ENCODE peak calls at places on chromosomes 1 and 21, in eight cellular contexts. Y, D, X, J, V, L, K and H are unnamed samples.

GRCh38 chr1:24514946-24515345 is 12.3 kb downstream of the RCAN3 start:
- DNase-seq in D (no peak), L (no peak), J (no peak), X (no peak), Y (no peak), V (no peak), K (no peak), H (no peak)

GRCh38 chr1:39501666-39502065 is 10.2 kb downstream of the BMP8A start:
- DNase-seq in L (no peak), X (no peak), V (no peak), D (no peak), K (peak; percentile 68), J (no peak), Y (no peak), H (no peak)

GRCh38 chr1:31752952-31753351 is 11.2 kb downstream of the ADGRB2 start:
- DNase-seq in V (no peak), K (no peak), X (no peak), L (no peak), Y (no peak), D (no peak), J (no peak), H (no peak)

GRCh38 chr1:184854456-184855180 is 100.0 kb upstream of the EDEM3 start:
- DNase-seq in V (no peak), X (no peak), L (no peak), J (no peak), Y (no peak), D (no peak), K (peak; percentile 76), H (no peak)

GRCh38 chr1:162889989-162890388 is 29.0 kb upstream of the CCDC190 start:
- DNase-seq in Y (no peak), V (no peak), X (no peak), J (no peak), D (no peak), L (no peak), K (no peak), H (no peak)

GRCh38 chr1:30478288-30478687 is 245.1 kb downstream of the MATN1 start:
- DNase-seq in Y (no peak), K (no peak), D (no peak), V (peak; percentile 13), J (no peak), L (no peak), X (no peak), H (no peak)

GRCh38 chr21:45781741-45782140 is 138.2 kb downstream of the PCBP3 start:
- DNase-seq in J (no peak), L (no peak), Y (no peak), X (no peak), V (no peak), K (no peak), D (no peak), H (no peak)

GRCh38 chr1:207831517-207832327 is 79.2 kb downstream of the CD34 start:
- DNase-seq in D (no peak), J (no peak), V (no peak), X (no peak), L (no peak), Y (no peak), K (peak; percentile 75), H (no peak)

GRCh38 chr1:235056937-235057336 is 71.7 kb downstream of the TOMM20 start:
- DNase-seq in X (peak; percentile 57), Y (no peak), J (no peak), V (no peak), L (no peak), D (no peak), K (no peak), H (no peak)

GRCh38 chr1:63924600-63924999 is 150.8 kb downstream of the ROR1 start:
- DNase-seq in Y (no peak), X (no peak), L (no peak), D (no peak), J (no peak), K (no peak), V (no peak), H (no peak)

GRCh38 chr1:61746768-61747167 is 4.5 kb downstream of the PATJ start:
- DNase-seq in X (no peak), L (no peak), K (peak; percentile 35), J (no peak), D (no peak), V (no peak), Y (no peak), H (no peak)

GRCh38 chr1:184650177-184650866 is 104.3 kb downstream of the EDEM3 start:
- DNase-seq in D (no peak), K (no peak), L (no peak), X (no peak), Y (no peak), V (no peak), J (no peak), H (no peak)

GRCh38 chr1:9452516-9453158 is 86.6 kb upstream of the SLC25A33 start:
- DNase-seq in K (no peak), V (no peak), Y (no peak), X (no peak), D (no peak), J (peak; percentile 58), L (no peak), H (no peak)

GRCh38 chr1:109299087-109299983 is 7.5 kb downstream of the MYBPHL start:
- DNase-seq in K (peak; percentile 97), L (peak; percentile 79), J (no peak), D (no peak), V (no peak), X (no peak), Y (no peak), H (no peak)

GRCh38 chr1:39727932-39728317 is 10.8 kb upstream of the PPIE start:
- DNase-seq in L (no peak), D (no peak), J (no peak), X (no peak), Y (no peak), V (no peak), K (no peak), H (no peak)

GRCh38 chr1:24749886-24750285 is 4.6 kb downstream of the CLIC4 start:
- DNase-seq in J (no peak), K (no peak), V (no peak), Y (no peak), D (no peak), X (no peak), L (no peak), H (peak; percentile 45)

GRCh38 chr1:23283660-23284602 is 60.2 kb downstream of the HNRNPR start:
- DNase-seq in V (no peak), K (peak; percentile 67), J (no peak), Y (no peak), L (no peak), X (no peak), D (no peak), H (no peak)

GRCh38 chr1:21290546-21290944 is 282 bp upstream of the ECE1 start:
- DNase-seq in V (no peak), X (no peak), D (no peak), K (no peak), L (no peak), J (no peak), Y (no peak), H (no peak)

GRCh38 chr1:150429805-150430204 is 57.4 kb upstream of the TARS2 start:
- DNase-seq in J (no peak), K (peak; percentile 7), L (no peak), D (no peak), Y (no peak), X (peak; percentile 40), V (no peak), H (no peak)

GRCh38 chr1:212465311-212465710 is 32.6 kb downstream of the NENF start:
- DNase-seq in Y (no peak), D (no peak), K (no peak), V (no peak), X (no peak), L (no peak), J (no peak), H (no peak)

GRCh38 chr1:203511513-203511912 is 17.6 kb downstream of the OPTC start:
- DNase-seq in L (no peak), K (no peak), J (no peak), Y (no peak), D (no peak), V (no peak), X (no peak), H (no peak)

GRCh38 chr1:185016880-185017279 is 28.5 kb upstream of the RNF2 start:
- DNase-seq in V (no peak), K (peak; percentile 1), L (no peak), J (no peak), D (no peak), Y (no peak), X (no peak), H (no peak)

GRCh38 chr1:109783436-109783835 is 19.7 kb upstream of the EPS8L3 start:
- DNase-seq in D (no peak), X (no peak), K (peak; percentile 76), V (peak; percentile 67), Y (no peak), L (no peak), J (peak; percentile 10), H (peak; percentile 33)

GRCh38 chr1:231604276-231604621 is 22.3 kb upstream of the DISC1 start:
- DNase-seq in K (no peak), J (no peak), Y (no peak), X (no peak), L (no peak), D (no peak), V (no peak), H (no peak)
- TF ChIP-seq CTCF in K (no peak), J (no peak), Y (no peak), X (no peak), L (no peak), D (peak; percentile 13), V (no peak), H (no peak)

GRCh38 chr1:83118472-83118871 is 880.5 kb downstream of the TTLL7 start:
- DNase-seq in K (no peak), J (no peak), X (no peak), V (no peak), L (no peak), Y (no peak), D (no peak), H (no peak)
- H3K4me1 ChIP-seq in K (no peaks in the 10 kb centered on the region), J (no peaks in the 10 kb centered on the region), X (no peaks in the 10 kb centered on the region), V (no peaks in the 10 kb centered on the region), L (no peaks in the 10 kb centered on the region), Y (no peaks in the 10 kb centered on the region), D (no peaks in the 10 kb centered on the region), H (no peaks in the 10 kb centered on the region)

GRCh38 chr1:15937706-15938168 is 38.2 kb downstream of the ZBTB17 start:
- DNase-seq in Y (no peak), V (peak; percentile 21), D (no peak), L (no peak), K (peak; percentile 66), X (no peak), J (no peak), H (no peak)
- TF ChIP-seq CTCF in Y (no peak), V (no peak), D (peak; percentile 59), L (no peak), K (peak; percentile 25), X (no peak), J (no peak), H (no peak)

GRCh38 chr1:176774224-176774623 is 311.2 kb downstream of the PAPPA2 start:
- DNase-seq in J (no peak), X (no peak), D (no peak), L (no peak), Y (no peak), V (no peak), K (no peak), H (no peak)

GRCh38 chr1:176775996-176776395 is 313.0 kb downstream of the PAPPA2 start:
- DNase-seq in V (no peak), K (no peak), D (no peak), L (no peak), Y (no peak), J (no peak), X (no peak), H (no peak)

GRCh38 chr1:176770066-176770465 is 307.1 kb downstream of the PAPPA2 start:
- DNase-seq in K (no peak), J (no peak), Y (no peak), V (no peak), L (no peak), D (no peak), X (no peak), H (no peak)

GRCh38 chr1:176768532-176768931 is 305.6 kb downstream of the PAPPA2 start:
- DNase-seq in L (no peak), V (no peak), Y (no peak), K (no peak), D (no peak), X (no peak), J (no peak), H (no peak)

GRCh38 chr1:176773038-176773437 is 310.1 kb downstream of the PAPPA2 start:
- DNase-seq in V (no peak), L (no peak), Y (no peak), D (no peak), X (no peak), J (no peak), K (no peak), H (no peak)
- H3K4me1 ChIP-seq in V (peaks cover 3% of the 10 kb centered on the region), L (no peaks in the 10 kb centered on the region), Y (no peaks in the 10 kb centered on the region), D (no peaks in the 10 kb centered on the region), X (no peaks in the 10 kb centered on the region), J (peaks cover 5% of the 10 kb centered on the region), K (no peaks in the 10 kb centered on the region), H (no peaks in the 10 kb centered on the region)